ENCODE peak calls at places on chromosomes 6 and 20, in eight cellular contexts. W is suprapubic skin, S is body of pancreas, F is heart left ventricle, Y is IMR-90, B is tibial nerve, J is ovary, M is transverse colon. V is an unnamed sample.
A peak's percentile ranks its signal among the peaks of the same experiment; 100 is the strongest.

GRCh38 chr6:73942581-73942980 is 246.6 kb downstream of the CD109 start:
- DNase-seq in M (no peak), F (no peak), S (no peak), W (no peak), Y (peak; percentile 79), B (no peak), J (no peak), V (no peak)

GRCh38 chr20:10356628-10357027 is 77.4 kb downstream of the MKKS start:
- DNase-seq in B (no peak), Y (no peak), J (no peak), F (no peak), S (no peak), W (no peak), M (no peak), V (no peak)

GRCh38 chr6:154370545-154370944 is 13.9 kb upstream of the IPCEF1 start:
- DNase-seq in W (no peak), B (no peak), M (peak; percentile 14), Y (peak; percentile 58), S (peak; percentile 27), F (no peak), J (no peak), V (no peak)

GRCh38 chr20:51926670-51927305 is 124.5 kb upstream of the SALL4 start:
- DNase-seq in S (no peak), F (no peak), M (no peak), J (no peak), Y (no peak), B (no peak), W (no peak), V (no peak)

GRCh38 chr6:140480852-140481251 is 1106.4 kb upstream of the CITED2 start:
- DNase-seq in M (no peak), B (no peak), S (peak; percentile 6), J (peak; percentile 25), Y (peak; percentile 71), W (no peak), F (peak; percentile 47), V (no peak)

GRCh38 chr6:221531-222349 is 70.5 kb upstream of the DUSP22 start:
- DNase-seq in B (no peak), S (no peak), F (no peak), J (no peak), Y (peak; percentile 58), M (no peak), W (no peak), V (no peak)

GRCh38 chr6:104527761-104528415 is 331.8 kb downstream of the HACE1 start:
- DNase-seq in B (no peak), S (peak; percentile 48), F (no peak), J (no peak), W (no peak), Y (no peak), M (peak; percentile 45), V (no peak)

GRCh38 chr6:143536461-143536865 is 24.9 kb upstream of the FUCA2 start:
- DNase-seq in B (no peak), S (peak; percentile 56), W (no peak), F (peak; percentile 57), J (peak; percentile 17), Y (peak; percentile 33), M (peak; percentile 62), V (no peak)

GRCh38 chr6:82741996-82742385 is 323.6 kb downstream of the UBE3D start:
- DNase-seq in S (no peak), Y (no peak), B (no peak), W (no peak), J (no peak), M (no peak), F (no peak), V (no peak)

GRCh38 chr20:44701116-44701865 is 13.9 kb upstream of the CCN5 start:
- DNase-seq in B (no peak), J (peak; percentile 47), S (no peak), W (no peak), Y (peak; percentile 19), F (no peak), M (no peak), V (no peak)

GRCh38 chr6:2505624-2506023 is 245.1 kb downstream of the MYLK4 start:
- DNase-seq in W (no peak), M (no peak), B (no peak), J (no peak), F (no peak), Y (no peak), S (no peak), V (no peak)

GRCh38 chr6:148999921-149000589 is 253.2 kb downstream of the UST start:
- DNase-seq in W (no peak), J (peak; percentile 88), M (peak; percentile 26), F (peak; percentile 88), B (no peak), Y (peak; percentile 87), S (peak; percentile 48), V (no peak)

GRCh38 chr6:3610206-3610605 is 141.3 kb downstream of the PXDC1 start:
- DNase-seq in B (no peak), W (no peak), F (no peak), S (no peak), Y (peak; percentile 64), M (no peak), J (no peak), V (no peak)

GRCh38 chr20:36808317-36809257 is 35.0 kb upstream of the DSN1 start:
- DNase-seq in B (peak; percentile 39), F (peak; percentile 73), S (peak; percentile 61), W (no peak), J (peak; percentile 61), Y (peak; percentile 89), M (peak; percentile 88), V (no peak)

GRCh38 chr20:46350201-46350985 is 42.1 kb upstream of the CDH22 start:
- DNase-seq in J (no peak), B (no peak), F (no peak), S (no peak), Y (peak; percentile 93), W (no peak), M (peak; percentile 37), V (no peak)

GRCh38 chr6:131061041-131061770 is 1.8 kb downstream of the EPB41L2 start:
- DNase-seq in F (no peak), W (no peak), S (no peak), J (no peak), B (no peak), M (no peak), Y (peak; percentile 67), V (no peak)

GRCh38 chr6:11197175-11197535 is 35.3 kb downstream of the NEDD9 start:
- DNase-seq in J (no peak), S (no peak), Y (peak; percentile 88), F (no peak), M (no peak), W (no peak), B (no peak), V (no peak)

DNA sequence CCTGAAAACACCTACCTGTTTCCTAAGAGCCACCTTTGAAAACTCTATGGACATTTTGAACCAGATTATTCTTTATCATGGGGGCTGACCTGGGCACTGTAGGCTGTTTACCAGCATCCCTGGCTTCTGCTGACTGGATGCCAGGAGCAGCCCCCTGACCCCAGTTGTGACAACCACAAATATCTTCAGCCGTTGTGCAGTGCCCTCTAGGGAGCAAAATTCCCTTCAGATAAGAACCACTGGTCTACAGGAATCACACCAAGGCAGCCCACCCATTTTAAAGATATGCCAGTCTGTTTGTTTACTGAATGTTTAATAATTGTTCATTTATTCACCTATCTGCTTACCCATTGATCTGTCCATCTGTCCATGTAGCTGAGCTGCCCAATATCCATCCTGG is 276.9 kb downstream of the NRN1 start:
- DNase-seq in F (no peak), W (no peak), J (no peak), B (no peak), S (no peak), M (no peak), Y (no peak), V (no peak)
- H3K27ac ChIP-seq in F (no peak overlapping the region), W (no peak overlapping the region), J (no peak overlapping the region), B (no peak overlapping the region), S (no peak overlapping the region), M (no peak overlapping the region), Y (no peak overlapping the region), V (no peak overlapping the region)

GRCh38 chr6:43687437-43688347 is at the start of gene MRPS18A:
- DNase-seq in B (peak; percentile 62), F (peak; percentile 86), J (peak; percentile 69), S (peak; percentile 85), W (peak; percentile 91), M (peak; percentile 91), Y (peak; percentile 80), V (no peak)
- TF ChIP-seq POLR2A in B (peak; percentile 55), F (peak; percentile 35), J (no peak), S (no peak), W (peak; percentile 35), M (peak; percentile 66), Y (peak; percentile 70), V (no peak)

GRCh38 chr20:62615750-62616251 is 26.5 kb upstream of the SLCO4A1 start:
- DNase-seq in S (no peak), F (no peak), Y (no peak), B (no peak), J (no peak), W (no peak), M (no peak), V (no peak)

GRCh38 chr20:62616728-62617621 is 25.3 kb upstream of the SLCO4A1 start:
- DNase-seq in F (peak; percentile 82), M (peak; percentile 80), J (peak; percentile 69), B (no peak), W (no peak), S (peak; percentile 84), Y (peak; percentile 49), V (no peak)

GRCh38 chr20:62617711-62618483 is 24.4 kb upstream of the SLCO4A1 start:
- DNase-seq in F (peak; percentile 78), B (no peak), S (peak; percentile 28), J (peak; percentile 32), Y (no peak), W (no peak), M (peak; percentile 47), V (no peak)

GRCh38 chr20:62614085-62614960 is 28.0 kb upstream of the SLCO4A1 start:
- DNase-seq in B (no peak), W (no peak), F (no peak), M (no peak), J (no peak), Y (no peak), S (no peak), V (no peak)

GRCh38 chr20:62614961-62615680 is 27.2 kb upstream of the SLCO4A1 start:
- DNase-seq in B (no peak), S (no peak), M (no peak), J (no peak), F (no peak), Y (no peak), W (no peak), V (no peak)
- H3K4me1 ChIP-seq in B (peaks cover 21% of the 10 kb centered on the region), S (no peaks in the 10 kb centered on the region), M (peaks cover 7% of the 10 kb centered on the region), J (no peaks in the 10 kb centered on the region), F (peaks cover 27% of the 10 kb centered on the region), Y (no peaks in the 10 kb centered on the region), W (peaks cover 25% of the 10 kb centered on the region), V (peaks cover 17% of the 10 kb centered on the region)

GRCh38 chr6:155388546-155388945 is 67.1 kb downstream of the NOX3 start:
- DNase-seq in Y (peak; percentile 43), J (no peak), F (no peak), S (no peak), M (no peak), B (no peak), W (no peak), V (no peak)

GRCh38 chr6:155384343-155384742 is 70.1 kb upstream of the TFB1M start:
- DNase-seq in J (no peak), B (no peak), W (no peak), S (no peak), M (no peak), F (no peak), Y (no peak), V (no peak)

GRCh38 chr6:155381856-155382690 is 67.8 kb upstream of the TFB1M start:
- DNase-seq in Y (peak; percentile 96), M (no peak), B (no peak), W (no peak), J (no peak), S (no peak), F (no peak), V (no peak)

GRCh38 chr6:155389130-155389529 is 66.5 kb downstream of the NOX3 start:
- DNase-seq in F (no peak), M (no peak), S (no peak), B (no peak), J (no peak), W (no peak), Y (peak; percentile 43), V (no peak)

GRCh38 chr6:155387551-155387950 is 68.1 kb downstream of the NOX3 start:
- DNase-seq in M (no peak), S (no peak), J (no peak), B (no peak), Y (no peak), W (no peak), F (no peak), V (no peak)
- H3K27ac ChIP-seq in M (no peak overlapping the region), S (no peak overlapping the region), J (no peak overlapping the region), B (no peak overlapping the region), Y (no peak overlapping the region), W (no peak overlapping the region), F (no peak overlapping the region), V (no peak overlapping the region)